ENCODE peak calls at places on chromosomes 12 and 14, in seven cellular contexts. D is tibial nerve, H is heart left ventricle, Q is H1, P is HCT116, M is breast epithelium, X is body of pancreas. J is an unnamed sample.

GRCh38 chr12:69900720-69901131 is 75.7 kb downstream of the MYRFL start:
- DNase-seq in D (peak; percentile 75), H (peak; percentile 69), Q (peak; percentile 88), P (peak; percentile 45), M (peak; percentile 71), X (peak; percentile 78), J (peak; percentile 83)

GRCh38 chr14:69887740-69888657 is 8.8 kb downstream of the SMOC1 start:
- DNase-seq in D (no peak), H (no peak), Q (peak; percentile 10), P (no peak), M (no peak), X (no peak), J (no peak)

GRCh38 chr14:98952595-98953325 is 319.2 kb downstream of the BCL11B start:
- DNase-seq in D (no peak), H (no peak), Q (no peak), P (peak; percentile 23), M (no peak), X (no peak), J (peak; percentile 50)

GRCh38 chr12:119804011-119804641 is 73.0 kb downstream of the CIT start:
- DNase-seq in D (no peak), H (peak; percentile 37), Q (peak; percentile 79), P (peak; percentile 33), M (no peak), X (peak; percentile 49), J (peak; percentile 33)

GRCh38 chr12:112716099-112717093 is 75.2 kb upstream of the RPH3A start:
- DNase-seq in D (no peak), H (no peak), Q (peak; percentile 60), P (peak; percentile 21), M (no peak), X (no peak), J (no peak)

GRCh38 chr12:68565391-68565903 is 45.3 kb upstream of the RAP1B start:
- DNase-seq in D (no peak), H (no peak), Q (no peak), P (no peak), M (no peak), X (no peak), J (no peak)

GRCh38 chr12:11513288-11513687 is 117.9 kb upstream of the PRB2 start:
- DNase-seq in D (no peak), H (no peak), Q (no peak), P (peak; percentile 23), M (no peak), X (no peak), J (no peak)

GRCh38 chr14:64201296-64201695 is 92.9 kb downstream of the ESR2 start:
- DNase-seq in D (no peak), H (no peak), Q (no peak), P (no peak), M (no peak), X (no peak), J (no peak)

GRCh38 chr12:30988887-30989286 is 62.3 kb downstream of the TSPAN11 start:
- DNase-seq in D (no peak), H (no peak), Q (no peak), P (no peak), M (no peak), X (peak; percentile 66), J (no peak)

GRCh38 chr12:52369809-52370208 is 2.5 kb upstream of the KRT85 start:
- DNase-seq in D (no peak), H (no peak), Q (no peak), P (no peak), M (no peak), X (no peak), J (no peak)

GRCh38 chr12:106452309-106452708 is 94.8 kb downstream of the POLR3B start:
- DNase-seq in D (no peak), H (no peak), Q (no peak), P (no peak), M (no peak), X (no peak), J (no peak)

GRCh38 chr12:58575281-58575680 is 345.0 kb downstream of the LRIG3 start:
- DNase-seq in D (no peak), H (no peak), Q (no peak), P (no peak), M (no peak), X (no peak), J (no peak)

GRCh38 chr12:1933342-1933992 is 15.0 kb upstream of the CACNA2D4 start:
- DNase-seq in D (no peak), H (no peak), Q (peak; percentile 51), P (no peak), M (no peak), X (no peak), J (no peak)

GRCh38 chr12:24020391-24021163 is 71.1 kb upstream of the SOX5 start:
- DNase-seq in D (no peak), H (no peak), Q (no peak), P (no peak), M (no peak), X (no peak), J (no peak)

GRCh38 chr12:24991209-24992049 is 42.5 kb upstream of the BCAT1 start:
- DNase-seq in D (no peak), H (no peak), Q (no peak), P (peak; percentile 39), M (no peak), X (no peak), J (no peak)

GRCh38 chr14:48826058-48826457 is 760.1 kb downstream of the RPS29 start:
- DNase-seq in D (no peak), H (no peak), Q (no peak), P (no peak), M (no peak), X (no peak), J (no peak)

GRCh38 chr14:58491593-58491992 is 64.1 kb downstream of the KIAA0586 start:
- DNase-seq in D (no peak), H (no peak), Q (no peak), P (no peak), M (no peak), X (no peak), J (no peak)

GRCh38 chr14:21498540-21499526 is 12.3 kb downstream of the METTL3 start:
- DNase-seq in D (no peak), H (no peak), Q (peak; percentile 43), P (peak; percentile 28), M (no peak), X (no peak), J (no peak)

GRCh38 chr12:89345830-89346740 is 6.2 kb downstream of the DUSP6 start:
- DNase-seq in D (no peak), H (peak; percentile 72), Q (peak; percentile 75), P (peak; percentile 61), M (no peak), X (peak; percentile 47), J (peak; percentile 69)

GRCh38 chr14:32434180-32434579 is 105.1 kb downstream of the AKAP6 start:
- DNase-seq in D (no peak), H (no peak), Q (no peak), P (no peak), M (no peak), X (no peak), J (no peak)

GRCh38 chr14:61419201-61419600 is 97.8 kb downstream of the PRKCH start:
- DNase-seq in D (no peak), H (no peak), Q (no peak), P (no peak), M (no peak), X (no peak), J (no peak)

GRCh38 chr12:130204441-130204840 is 42.2 kb downstream of the FZD10 start:
- DNase-seq in D (no peak), H (no peak), Q (no peak), P (no peak), M (no peak), X (no peak), J (no peak)

GRCh38 chr14:89401783-89402182 is 15.2 kb downstream of the FOXN3 start:
- DNase-seq in D (no peak), H (no peak), Q (no peak), P (no peak), M (no peak), X (no peak), J (no peak)

GRCh38 chr12:14601692-14602091 is 34.0 kb upstream of the PLBD1 start:
- DNase-seq in D (no peak), H (no peak), Q (no peak), P (no peak), M (no peak), X (no peak), J (no peak)
- H3K4me3 ChIP-seq in D (no peak overlapping the region), H (no peak overlapping the region), Q (no peak overlapping the region), P (no peak overlapping the region), M (no peak overlapping the region), X (no peak overlapping the region), J (no peak overlapping the region)

DNA sequence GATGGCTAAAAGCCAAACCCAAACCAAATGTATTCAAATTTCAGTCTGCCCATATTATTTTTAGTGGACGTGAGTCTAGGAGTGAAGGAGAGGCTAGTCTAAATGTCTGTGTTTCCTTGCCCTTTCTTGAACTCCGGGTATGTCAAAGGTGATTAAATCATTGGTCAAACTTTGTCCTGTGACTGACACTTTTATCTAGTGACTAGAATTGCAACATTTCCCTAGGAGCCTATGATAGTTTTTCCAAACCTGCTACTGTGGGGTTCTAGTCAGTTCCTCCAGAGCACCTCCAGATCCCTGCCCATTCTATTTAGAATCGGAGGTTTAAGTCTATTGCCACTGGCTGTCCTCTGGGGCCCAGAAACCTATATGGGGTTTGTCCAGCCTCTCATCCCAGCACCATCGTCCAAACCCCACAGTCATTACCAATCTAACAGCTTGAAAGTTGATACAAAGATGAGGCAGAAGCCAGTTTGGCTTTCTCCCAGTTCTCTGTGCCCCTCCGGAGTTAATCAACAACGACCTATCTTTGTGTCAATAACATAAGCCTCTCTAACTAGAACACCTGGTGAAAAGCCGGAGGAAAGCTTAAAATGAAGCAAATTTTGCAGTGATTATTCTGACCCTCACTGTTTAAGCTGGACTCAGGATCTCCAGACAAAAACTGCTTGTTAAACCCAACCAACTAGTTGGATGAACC is 306.7 kb downstream of the ZFP36L1 start:
- DNase-seq in D (no peak), H (no peak), Q (no peak), P (no peak), M (no peak), X (peak; percentile 76), J (peak; percentile 39)
- TF ChIP-seq POLR2A in D (no peak), H (no peak), Q (no peak), P (no peak), M (no peak), X (no peak), J (no peak)

GRCh38 chr12:123914726-123915345 is 57.8 kb downstream of the CCDC92 start:
- DNase-seq in D (no peak), H (no peak), Q (no peak), P (no peak), M (no peak), X (no peak), J (no peak)
- H3K4me3 ChIP-seq in D (no peak overlapping the region), H (no peak overlapping the region), Q (no peak overlapping the region), P (no peak overlapping the region), M (no peak overlapping the region), X (no peak overlapping the region), J (no peak overlapping the region)

DNA sequence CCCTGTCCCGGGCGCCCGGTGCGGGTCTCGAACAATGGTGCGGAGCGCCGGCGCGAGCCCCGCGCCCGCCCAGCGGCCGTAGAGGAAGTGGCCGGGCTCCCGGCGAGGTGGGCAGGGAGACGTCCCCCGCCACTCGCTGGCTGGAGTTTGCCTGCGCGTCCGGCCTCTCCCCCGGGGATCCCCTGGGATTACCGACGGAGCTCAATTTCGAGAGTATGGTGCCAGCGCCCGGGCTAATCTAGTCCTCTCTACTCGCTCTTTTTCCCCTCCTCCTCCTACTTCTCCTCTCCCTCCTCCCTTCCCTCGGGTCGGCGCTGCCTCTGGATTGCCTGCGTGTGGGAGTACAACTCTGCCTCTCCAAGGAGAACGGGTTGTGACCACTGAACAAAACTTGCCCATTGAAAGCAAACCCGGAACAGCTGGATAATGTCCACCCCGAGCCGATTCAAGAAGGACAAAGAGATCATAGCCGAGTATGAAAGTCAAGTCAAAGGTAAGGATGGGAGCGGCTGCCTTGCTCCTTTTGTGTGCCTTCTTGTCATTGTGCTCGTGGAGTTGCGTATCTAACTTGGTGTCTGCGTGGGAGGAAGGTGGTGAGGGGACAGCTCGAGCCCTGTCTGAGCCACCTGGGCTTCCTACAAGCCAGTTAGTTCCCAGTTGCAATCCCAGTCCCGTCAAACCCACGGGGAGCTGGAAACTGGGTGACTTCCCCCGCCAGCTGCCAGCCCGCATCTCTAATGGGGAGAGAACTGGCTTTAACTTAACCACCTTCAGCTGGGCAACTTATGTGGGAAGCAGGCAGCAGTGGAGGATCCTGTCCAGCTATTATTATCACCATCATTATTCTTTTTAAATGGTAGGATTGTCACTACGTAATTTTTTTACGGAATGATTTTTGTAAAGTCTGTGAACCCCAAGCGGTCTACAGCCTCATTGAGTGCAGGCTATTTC is at the start of gene SRGAP1:
- DNase-seq in D (peak; percentile 50), H (peak; percentile 71), Q (no peak), P (no peak), M (peak; percentile 75), X (peak; percentile 68), J (peak; percentile 94)
- TF ChIP-seq POLR2A in D (no peak), H (no peak), Q (no peak), P (no peak), M (no peak), X (no peak), J (no peak)